ENCODE peak calls at places on chromosomes 3 and 15, in five cellular contexts. X, B, P, D and N are unnamed samples.

GRCh38 chr3:57062119-57062631 is 1.7 kb downstream of the SPATA12 start:
- DNase-seq in X (peak), B (no peak), P (no peak), D (peak), N (no peak)

GRCh38 chr3:165642761-165643432 is 194.3 kb downstream of the BCHE start:
- DNase-seq in X (no peak), B (peak), P (peak), D (peak), N (peak)

GRCh38 chr3:115092220-115092791 is 54.8 kb downstream of the ZBTB20 start:
- DNase-seq in X (peak), B (peak), P (peak), D (peak), N (peak)

GRCh38 chr3:111616417-111617105 is 21.4 kb upstream of the ZBED2 start:
- DNase-seq in X (no peak), B (peak), P (peak), D (peak), N (no peak)

GRCh38 chr3:170522171-170522570 is 63.7 kb downstream of the SLC7A14 start:
- DNase-seq in X (no peak), B (no peak), P (peak), D (no peak), N (no peak)

GRCh38 chr3:194268659-194269487 is 82.3 kb downstream of the CPN2 start:
- DNase-seq in X (no peak), B (no peak), P (no peak), D (peak), N (peak)

GRCh38 chr3:57370331-57370730 is 77.8 kb upstream of the ASB14 start:
- DNase-seq in X (no peak), B (no peak), P (no peak), D (no peak), N (no peak)

GRCh38 chr3:39137991-39138803 is 15.2 kb downstream of the CSRNP1 start:
- DNase-seq in X (no peak), B (no peak), P (no peak), D (no peak), N (no peak)

GRCh38 chr3:184716652-184717607 is 5.1 kb upstream of the MAGEF1 start:
- DNase-seq in X (peak), B (peak), P (peak), D (no peak), N (peak)

GRCh38 chr15:42077680-42078079 is 16.7 kb downstream of the PLA2G4D start:
- DNase-seq in X (no peak), B (no peak), P (no peak), D (no peak), N (no peak)

GRCh38 chr3:132535575-132536441 is 61.3 kb upstream of the ACKR4 start:
- DNase-seq in X (peak), B (peak), P (peak), D (peak), N (peak)

GRCh38 chr3:44885618-44886017 is 11.2 kb downstream of the TGM4 start:
- DNase-seq in X (no peak), B (peak), P (peak), D (no peak), N (no peak)

GRCh38 chr15:58545307-58546065 is 113.7 kb downstream of the LIPC start:
- DNase-seq in X (no peak), B (no peak), P (peak), D (no peak), N (no peak)

GRCh38 chr3:18830087-18830486 is 318.2 kb upstream of the KCNH8 start:
- DNase-seq in X (no peak), B (no peak), P (no peak), D (no peak), N (no peak)

GRCh38 chr15:69457304-69458280 is 5.0 kb downstream of the RPLP1 start:
- DNase-seq in X (no peak), B (no peak), P (peak), D (no peak), N (no peak)

GRCh38 chr3:129289201-129289921 is 10.7 kb downstream of the HMCES start:
- DNase-seq in X (no peak), B (peak), P (peak), D (no peak), N (no peak)

GRCh38 chr3:27216955-27217552 is 152.1 kb downstream of the NEK10 start:
- DNase-seq in X (no peak), B (peak), P (peak), D (no peak), N (no peak)

GRCh38 chr3:39960515-39961403 is 151.3 kb downstream of the MYRIP start:
- DNase-seq in X (no peak), B (no peak), P (no peak), D (no peak), N (no peak)

GRCh38 chr3:37964716-37965115 is 25.9 kb upstream of the VILL start:
- DNase-seq in X (no peak), B (no peak), P (no peak), D (no peak), N (no peak)

GRCh38 chr15:68382286-68383007 is 49.5 kb downstream of the ITGA11 start:
- DNase-seq in X (no peak), B (no peak), P (peak), D (no peak), N (no peak)

GRCh38 chr15:90915216-90915807 is 12.2 kb downstream of the MAN2A2 start:
- DNase-seq in X (no peak), B (no peak), P (no peak), D (peak), N (no peak)